ENCODE peak calls at places on chromosome X, in nine cellular contexts. F is Panc1, V is GM12892, D is SK-N-SH, E is stomach, W is HL-60, S is transverse colon, H is H1, Y is K562. B is an unnamed sample.

GRCh38 chrX:63657821-63658220 is 127.2 kb downstream of the ARHGEF9 start:
- DNase-seq in S (no peak), W (peak; percentile 46), V (no peak), F (no peak), Y (no peak), E (no peak), D (no peak), H (no peak), B (peak; percentile 55)

GRCh38 chrX:100410083-100410590 is at the start of gene PCDH19:
- DNase-seq in V (peak; percentile 40), D (peak; percentile 86), W (no peak), H (peak; percentile 60), E (peak; percentile 54), Y (peak; percentile 8), S (peak; percentile 42), F (no peak), B (no peak)

GRCh38 chrX:34063616-34064015 is 68.5 kb downstream of the FAM47A start:
- DNase-seq in V (no peak), W (no peak), Y (no peak), E (no peak), F (no peak), S (no peak), D (no peak), H (no peak), B (no peak)

GRCh38 chrX:115576676-115577075 is 15.7 kb downstream of the PLS3 start:
- DNase-seq in V (no peak), S (no peak), D (no peak), H (no peak), E (no peak), F (no peak), Y (no peak), W (no peak), B (no peak)

GRCh38 chrX:47637546-47638195 is 7.9 kb upstream of the CFP start:
- DNase-seq in F (no peak), S (peak; percentile 28), Y (peak; percentile 30), E (peak; percentile 37), W (no peak), H (no peak), V (no peak), D (no peak), B (no peak)

GRCh38 chrX:18877472-18877871 is 106.4 kb downstream of the PHKA2 start:
- DNase-seq in S (no peak), E (no peak), Y (no peak), V (no peak), D (peak; percentile 74), F (no peak), H (no peak), W (no peak), B (no peak)

GRCh38 chrX:64394874-64395567 is at the start of gene MTMR8:
- DNase-seq in D (peak; percentile 75), V (peak; percentile 54), E (peak; percentile 77), W (peak; percentile 51), Y (peak; percentile 78), S (peak; percentile 83), H (peak; percentile 81), F (no peak), B (peak; percentile 59)

GRCh38 chrX:104195489-104196084 is 29.3 kb downstream of the FAM199X start:
- DNase-seq in D (peak; percentile 33), E (no peak), Y (peak; percentile 20), H (no peak), F (peak; percentile 33), V (peak; percentile 1), S (no peak), W (no peak), B (no peak)

GRCh38 chrX:71251456-71251973 is 2.4 kb downstream of the ZMYM3 start:
- DNase-seq in E (no peak), F (no peak), D (no peak), Y (no peak), V (no peak), H (no peak), S (peak; percentile 11), W (no peak), B (no peak)

GRCh38 chrX:71253253-71254091 is 468 bp downstream of the ZMYM3 start:
- DNase-seq in Y (peak; percentile 66), V (peak; percentile 38), F (no peak), S (peak; percentile 46), H (peak; percentile 78), E (peak; percentile 39), D (peak; percentile 84), W (no peak), B (no peak)

GRCh38 chrX:71256051-71256450 is 2.1 kb upstream of the ZMYM3 start:
- DNase-seq in H (no peak), S (no peak), Y (no peak), E (no peak), F (no peak), D (no peak), W (no peak), V (no peak), B (no peak)

GRCh38 chrX:71252221-71252620 is 1.7 kb downstream of the ZMYM3 start:
- DNase-seq in F (no peak), Y (no peak), H (no peak), E (no peak), D (no peak), V (no peak), S (no peak), W (no peak), B (no peak)

DNA sequence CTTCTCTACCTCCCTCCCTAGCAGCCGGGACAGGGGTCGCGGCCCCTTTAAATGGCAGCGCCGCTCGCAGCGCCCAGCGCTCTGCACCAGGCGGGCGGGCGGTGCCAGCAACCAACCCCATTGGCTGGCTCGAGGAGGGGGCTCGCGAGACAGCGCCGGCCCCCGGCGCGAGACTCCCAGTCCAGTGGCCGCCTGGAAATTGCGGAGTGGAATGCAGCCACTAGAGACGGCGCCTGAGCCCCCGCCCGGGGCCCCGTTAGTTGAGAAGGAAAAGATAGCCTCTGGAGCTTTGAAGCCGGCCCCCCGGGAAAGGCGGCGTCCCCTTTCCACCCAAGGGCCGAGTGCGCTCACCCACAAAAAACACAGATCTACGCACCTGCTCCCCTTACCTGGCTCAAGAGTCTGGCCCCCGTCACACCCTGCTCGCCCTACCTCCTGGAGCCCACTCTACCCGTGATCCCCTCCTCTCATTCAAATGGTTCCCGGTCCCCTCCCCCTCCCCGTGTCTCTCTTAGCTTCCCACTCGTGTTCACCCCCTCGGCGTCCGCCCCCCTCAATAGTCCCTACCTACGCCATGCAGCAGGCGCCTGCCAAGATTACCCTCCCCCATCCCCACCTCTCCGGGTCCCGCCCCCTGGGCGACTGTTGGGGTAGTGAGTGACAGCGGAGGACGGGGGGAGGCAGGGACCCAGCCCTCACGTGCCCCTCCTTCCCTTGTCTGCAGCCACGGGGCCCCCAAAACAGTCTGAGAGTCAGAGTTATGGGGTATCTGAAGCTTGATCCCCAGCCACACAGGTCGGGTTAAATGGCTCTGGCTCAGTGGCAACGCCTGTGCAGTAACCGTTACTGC is at the start of gene ZMYM3:
- DNase-seq in E (peak; percentile 86), Y (peak; percentile 92), W (no peak), H (peak; percentile 61), S (peak; percentile 88), V (peak; percentile 81), F (no peak), D (peak; percentile 96), B (peak; percentile 79)
- TF ChIP-seq POLR2AphosphoS5 in E (no peak), Y (no peak), W (no peak), H (no peak), S (peak; percentile 58), V (no peak), F (no peak), D (peak; percentile 31), B (no peak)

DNA sequence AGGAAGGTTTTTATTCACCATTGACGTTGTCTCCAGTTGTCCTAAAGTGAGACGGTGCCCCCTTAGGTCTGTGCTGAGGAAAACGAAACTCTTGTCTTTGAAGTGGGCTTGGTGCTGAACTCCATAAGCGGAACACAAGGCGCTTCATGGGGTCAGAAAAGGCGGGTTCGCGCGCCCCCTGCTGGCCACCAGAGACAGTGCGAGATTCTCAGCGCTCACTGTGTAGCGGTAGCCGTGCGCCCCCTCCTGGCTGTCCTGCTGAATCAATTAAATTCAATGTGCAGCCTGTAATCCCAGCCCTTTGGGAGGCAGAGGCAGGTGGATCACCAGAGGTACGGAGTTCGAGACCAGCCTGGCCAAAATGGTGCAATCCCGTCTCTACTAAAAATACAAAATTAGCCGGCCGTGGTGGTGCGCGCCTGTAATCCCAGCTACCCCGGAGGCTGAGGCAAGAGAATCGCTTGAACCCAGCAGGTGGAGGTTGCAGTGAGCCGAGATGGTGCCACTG is 64.1 kb downstream of the RLIM start:
- DNase-seq in D (peak; percentile 75), F (no peak), E (peak; percentile 87), V (no peak), H (peak; percentile 86), Y (peak; percentile 62), W (peak; percentile 35), S (peak; percentile 88), B (peak; percentile 74)
- TF ChIP-seq POLR2AphosphoS5 in D (no peak), F (no peak), E (no peak), V (no peak), H (no peak), Y (no peak), W (no peak), S (no peak), B (peak; percentile 23)

GRCh38 chrX:23773601-23774175 is 9.3 kb upstream of the SAT1 start:
- DNase-seq in E (no peak), W (no peak), Y (no peak), F (no peak), V (no peak), S (peak; percentile 19), D (no peak), H (no peak), B (no peak)

GRCh38 chrX:23766650-23767551 is 16.1 kb upstream of the SAT1 start:
- DNase-seq in S (peak; percentile 17), V (no peak), E (no peak), H (no peak), F (no peak), W (no peak), Y (no peak), D (peak; percentile 41), B (no peak)

GRCh38 chrX:23765868-23766267 is 17.1 kb upstream of the SAT1 start:
- DNase-seq in S (no peak), Y (no peak), W (no peak), E (no peak), D (no peak), F (no peak), V (no peak), H (no peak), B (no peak)

GRCh38 chrX:23765449-23765848 is 17.5 kb upstream of the SAT1 start:
- DNase-seq in F (no peak), E (no peak), D (no peak), W (no peak), H (no peak), S (no peak), V (no peak), Y (no peak), B (no peak)

GRCh38 chrX:23770142-23770541 is 12.8 kb upstream of the SAT1 start:
- DNase-seq in D (no peak), V (no peak), W (no peak), Y (no peak), F (no peak), H (no peak), E (no peak), S (no peak), B (no peak)
- TF ChIP-seq POLR2AphosphoS5 in D (no peak), V (no peak), W (no peak), Y (no peak), F (no peak), H (no peak), E (no peak), S (no peak), B (no peak)

DNA sequence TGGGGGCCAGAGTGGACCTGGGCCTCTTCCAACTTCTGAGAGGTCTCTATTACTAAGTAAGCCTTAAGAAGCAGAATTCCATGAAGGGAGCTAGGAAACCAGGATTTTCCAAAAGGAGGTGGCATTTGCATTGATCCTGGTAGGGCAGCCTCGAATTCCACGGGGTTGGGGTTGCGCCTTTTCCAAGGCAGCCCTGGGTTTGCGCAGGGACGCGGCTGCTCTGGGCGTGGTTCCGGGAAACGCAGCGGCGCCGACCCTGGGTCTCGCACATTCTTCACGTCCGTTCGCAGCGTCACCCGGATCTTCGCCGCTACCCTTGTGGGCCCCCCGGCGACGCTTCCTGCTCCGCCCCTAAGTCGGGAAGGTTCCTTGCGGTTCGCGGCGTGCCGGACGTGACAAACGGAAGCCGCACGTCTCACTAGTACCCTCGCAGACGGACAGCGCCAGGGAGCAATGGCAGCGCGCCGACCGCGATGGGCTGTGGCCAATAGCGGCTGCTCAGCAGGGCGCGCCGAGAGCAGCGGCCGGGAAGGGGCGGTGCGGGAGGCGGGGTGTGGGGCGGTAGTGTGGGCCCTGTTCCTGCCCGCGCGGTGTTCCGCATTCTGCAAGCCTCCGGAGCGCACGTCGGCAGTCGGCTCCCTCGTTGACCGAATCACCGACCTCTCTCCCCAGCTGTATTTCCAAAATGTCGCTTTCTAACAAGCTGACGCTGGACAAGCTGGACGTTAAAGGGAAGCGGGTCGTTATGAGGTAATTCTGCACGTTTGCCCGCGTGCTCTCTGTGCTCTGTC is at the start of gene PGK1:
- DNase-seq in Y (peak; percentile 93), E (peak; percentile 97), D (peak; percentile 88), S (peak; percentile 96), H (peak; percentile 79), W (peak; percentile 84), F (peak; percentile 70), V (peak; percentile 75), B (peak; percentile 94)
- TF ChIP-seq POLR2AphosphoS5 in Y (peak; percentile 63), E (peak; percentile 61), D (peak; percentile 72), S (peak; percentile 99), H (peak; percentile 86), W (peak; percentile 83), F (peak; percentile 78), V (peak; percentile 92), B (peak; percentile 88)